ENCODE peak calls at places on chromosomes 5 and 9, in four cellular contexts. I is cardiac muscle cell, K is pancreas, R is ACHN. V is an unnamed sample.

GRCh38 chr5:77390795-77391194 is 101.3 kb downstream of the WDR41 start:
- DNase-seq in I (no peak), K (no peak), R (peak), V (peak)

GRCh38 chr9:38372685-38373619 is 19.6 kb upstream of the ALDH1B1 start:
- DNase-seq in I (no peak), K (no peak), R (no peak), V (no peak)

GRCh38 chr9:37293664-37294524 is 128.6 kb upstream of the GRHPR start:
- DNase-seq in I (no peak), K (no peak), R (no peak), V (no peak)

GRCh38 chr9:99431103-99431502 is 209.0 kb downstream of the SEC61B start:
- DNase-seq in I (no peak), K (no peak), R (no peak), V (peak)

GRCh38 chr5:77641963-77642589 is 3.6 kb upstream of the OTP start:
- DNase-seq in I (no peak), K (no peak), R (no peak), V (no peak)

GRCh38 chr5:675111-675875 is 17.9 kb downstream of the TPPP start:
- DNase-seq in I (no peak), K (peak), R (no peak), V (no peak)

GRCh38 chr9:108180511-108180910 is 675.3 kb downstream of the ACTL7B start:
- DNase-seq in I (no peak), K (no peak), R (no peak), V (no peak)

GRCh38 chr5:113748403-113748802 is 234.9 kb downstream of the YTHDC2 start:
- DNase-seq in I (no peak), K (no peak), R (no peak), V (peak)

GRCh38 chr9:36896296-36896695 is 137.8 kb downstream of the PAX5 start:
- DNase-seq in I (no peak), K (no peak), R (no peak), V (no peak)

GRCh38 chr5:157558681-157559080 is 16.9 kb downstream of the ADAM19 start:
- DNase-seq in I (no peak), K (no peak), R (peak), V (no peak)

GRCh38 chr9:99024959-99025358 is 80.0 kb upstream of the TGFBR1 start:
- DNase-seq in I (no peak), K (no peak), R (no peak), V (no peak)

GRCh38 chr9:13386935-13387667 is 107.6 kb upstream of the MPDZ start:
- DNase-seq in I (no peak), K (no peak), R (peak), V (no peak)

GRCh38 chr5:3734621-3735020 is 139.0 kb downstream of the IRX1 start:
- DNase-seq in I (no peak), K (no peak), R (no peak), V (no peak)

GRCh38 chr9:2623046-2623865 is 1.7 kb downstream of the VLDLR start:
- DNase-seq in I (peak), K (peak), R (peak), V (peak)

GRCh38 chr5:163407034-163407652 is 30.3 kb upstream of the CCNG1 start:
- DNase-seq in I (peak), K (no peak), R (no peak), V (peak)

GRCh38 chr9:134408389-134408788 is 82.1 kb downstream of the RXRA start:
- DNase-seq in I (no peak), K (no peak), R (no peak), V (no peak)

GRCh38 chr9:91836515-91836914 is 113.5 kb downstream of the ROR2 start:
- DNase-seq in I (no peak), K (no peak), R (no peak), V (no peak)

GRCh38 chr9:37517977-37518376 is 32.2 kb downstream of the POLR1E start:
- DNase-seq in I (no peak), K (peak), R (no peak), V (no peak)

GRCh38 chr5:3943803-3944202 is 348.2 kb downstream of the IRX1 start:
- DNase-seq in I (no peak), K (no peak), R (no peak), V (no peak)

GRCh38 chr5:154588091-154588762 is 110.2 kb upstream of the HAND1 start:
- DNase-seq in I (no peak), K (no peak), R (no peak), V (no peak)

GRCh38 chr5:111676926-111677415 is 80.0 kb downstream of the NREP start:
- DNase-seq in I (no peak), K (no peak), R (no peak), V (no peak)

GRCh38 chr9:250625-251024 is 36.0 kb downstream of the DOCK8 start:
- DNase-seq in I (no peak), K (no peak), R (no peak), V (no peak)

GRCh38 chr9:72145093-72145492 is 4.1 kb upstream of the GDA start:
- DNase-seq in I (no peak), K (no peak), R (no peak), V (peak)

GRCh38 chr9:94654165-94654894 is 15.0 kb upstream of the FBP1 start:
- DNase-seq in I (no peak), K (no peak), R (no peak), V (peak)

GRCh38 chr9:4433379-4433778 is 56.9 kb upstream of the SLC1A1 start:
- DNase-seq in I (no peak), K (no peak), R (no peak), V (no peak)

GRCh38 chr5:140225396-140225795 is 50.4 kb downstream of the CYSTM1 start:
- DNase-seq in I (no peak), K (no peak), R (no peak), V (no peak)

GRCh38 chr9:121584421-121584820 is 67.0 kb upstream of the DAB2IP start:
- DNase-seq in I (no peak), K (no peak), R (no peak), V (no peak)

GRCh38 chr5:72159501-72159911 is 52.2 kb downstream of the MAP1B start:
- DNase-seq in I (no peak), K (no peak), R (no peak), V (no peak)

GRCh38 chr9:123478967-123479602 is 123.1 kb downstream of the CRB2 start:
- DNase-seq in I (peak), K (no peak), R (no peak), V (no peak)

GRCh38 chr9:74497750-74498615 is 848 bp downstream of the RORB start:
- DNase-seq in I (peak), K (peak), R (no peak), V (peak)

GRCh38 chr5:106092455-106092854 is 1578.3 kb downstream of the EFNA5 start:
- DNase-seq in I (no peak), K (no peak), R (no peak), V (no peak)

GRCh38 chr9:20205821-20206220 is 416.5 kb downstream of the MLLT3 start:
- DNase-seq in I (no peak), K (no peak), R (no peak), V (peak)

GRCh38 chr5:56705217-56705616 is 110.1 kb upstream of the MAP3K1 start:
- DNase-seq in I (no peak), K (no peak), R (no peak), V (no peak)

GRCh38 chr5:57955506-57955905 is 472.9 kb upstream of the ACTBL2 start:
- DNase-seq in I (peak), K (no peak), R (no peak), V (no peak)

GRCh38 chr5:123705741-123706140 is 193.8 kb downstream of the CSNK1G3 start:
- DNase-seq in I (no peak), K (no peak), R (no peak), V (peak)